ENCODE peak calls at places on chromosomes 1 and 21, in four cellular contexts. F, E, J and G are unnamed samples.

GRCh38 chr1:221777434-221778072 is 35.7 kb upstream of the DUSP10 start:
- DNase-seq in F (no peak), E (no peak), J (no peak), G (no peak)

GRCh38 chr1:180156631-180157091 is 2.0 kb downstream of the QSOX1 start:
- DNase-seq in E (no peak), J (no peak), F (no peak), G (no peak)

GRCh38 chr1:224499204-224499603 is 64.6 kb upstream of the WDR26 start:
- DNase-seq in F (no peak), E (no peak), J (no peak), G (no peak)

GRCh38 chr1:79660127-79660526 is 653.6 kb upstream of the ADGRL4 start:
- DNase-seq in E (no peak), J (no peak), F (no peak), G (no peak)

GRCh38 chr1:154861607-154862094 is 8.4 kb downstream of the KCNN3 start:
- DNase-seq in E (no peak), J (no peak), F (no peak), G (no peak)

GRCh38 chr1:205775717-205776056 is 405 bp upstream of the RAB29 start:
- DNase-seq in J (no peak), F (no peak), E (peak; percentile 32), G (no peak)

GRCh38 chr1:115781343-115781742 is 12.8 kb upstream of the CASQ2 start:
- DNase-seq in E (no peak), J (no peak), F (no peak), G (no peak)

GRCh38 chr1:206506803-206507394 is 432 bp upstream of the RASSF5 start:
- DNase-seq in J (no peak), E (peak; percentile 47), F (no peak), G (no peak)

GRCh38 chr1:220441211-220441610 is 86.7 kb upstream of the MARK1 start:
- DNase-seq in F (no peak), J (no peak), E (no peak), G (no peak)

GRCh38 chr1:244335456-244335855 is 116.3 kb downstream of the ADSS2 start:
- DNase-seq in J (no peak), E (no peak), F (no peak), G (no peak)

GRCh38 chr1:219580019-219580676 is 32.8 kb downstream of the ZC3H11B start:
- DNase-seq in J (no peak), F (no peak), E (no peak), G (no peak)

GRCh38 chr1:95021794-95022193 is 51.0 kb downstream of the ALG14 start:
- DNase-seq in E (peak; percentile 60), J (peak; percentile 51), F (no peak), G (no peak)

GRCh38 chr1:43994794-43995790 is 3.7 kb downstream of the CCDC24 start:
- DNase-seq in E (no peak), J (no peak), F (no peak), G (no peak)

GRCh38 chr1:204036882-204037645 is 35.9 kb upstream of the SOX13 start:
- DNase-seq in E (no peak), J (no peak), F (no peak), G (no peak)

GRCh38 chr1:6500446-6501406 is 9.3 kb upstream of the PLEKHG5 start:
- DNase-seq in J (no peak), F (no peak), E (no peak), G (no peak)

GRCh38 chr1:4062560-4062959 is 162.5 kb upstream of the C1orf174 start:
- DNase-seq in E (no peak), F (no peak), J (no peak), G (no peak)

GRCh38 chr1:208238710-208239517 is 5.3 kb downstream of the PLXNA2 start:
- DNase-seq in J (peak; percentile 34), F (peak; percentile 26), E (peak; percentile 38), G (no peak)

GRCh38 chr1:44650159-44650831 is 24.0 kb downstream of the TMEM53 start:
- DNase-seq in F (peak; percentile 80), E (no peak), J (no peak), G (no peak)

GRCh38 chr1:165697491-165697880 is 876 bp downstream of the ALDH9A1 start:
- DNase-seq in E (no peak), F (no peak), J (no peak), G (no peak)

GRCh38 chr1:9825101-9826074 is 1.6 kb upstream of the CLSTN1 start:
- DNase-seq in J (peak; percentile 54), F (peak; percentile 56), E (peak; percentile 77), G (peak; percentile 80)

GRCh38 chr1:224721000-224721399 is 104.9 kb downstream of the CNIH3 start:
- DNase-seq in E (no peak), F (peak; percentile 8), J (no peak), G (no peak)

GRCh38 chr21:36584980-36585940 is 105.3 kb upstream of the CLDN14 start:
- DNase-seq in E (no peak), F (no peak), J (no peak), G (no peak)

GRCh38 chr1:19432943-19433609 is 52.3 kb downstream of the CAPZB start:
- DNase-seq in J (no peak), E (no peak), F (no peak), G (no peak)

GRCh38 chr1:25568090-25568833 is 24.9 kb downstream of the LDLRAP1 start:
- DNase-seq in F (no peak), E (peak; percentile 69), J (peak; percentile 93), G (no peak)

GRCh38 chr1:201506092-201506491 is 831 bp downstream of the CSRP1 start:
- DNase-seq in F (no peak), E (no peak), J (no peak), G (no peak)

GRCh38 chr1:150575518-150576366 is 3.7 kb downstream of the MCL1 start:
- DNase-seq in F (no peak), J (no peak), E (no peak), G (no peak)

GRCh38 chr1:25694167-25694566 is 77.6 kb downstream of the MAN1C1 start:
- DNase-seq in E (peak; percentile 71), J (no peak), F (peak; percentile 26), G (peak; percentile 80)

GRCh38 chr1:117658676-117659075 is 52.8 kb downstream of the TENT5C start:
- DNase-seq in F (no peak), E (no peak), J (no peak), G (no peak)

GRCh38 chr1:182143825-182144661 is 82.5 kb upstream of the ZNF648 start:
- DNase-seq in F (peak; percentile 26), J (no peak), E (peak; percentile 63), G (peak; percentile 84)

GRCh38 chr1:2527553-2527860 is 1.1 kb upstream of the PANK4 start:
- DNase-seq in F (no peak), E (no peak), J (no peak), G (no peak)

GRCh38 chr1:29641921-29642320 is 405.6 kb downstream of the PTPRU start:
- DNase-seq in E (no peak), F (no peak), J (no peak), G (peak; percentile 33)

GRCh38 chr1:150551049-150551783 is 2.0 kb downstream of the ADAMTSL4 start:
- DNase-seq in E (no peak), J (no peak), F (no peak), G (no peak)

GRCh38 chr1:68168545-68169065 is 63.7 kb downstream of the WLS start:
- DNase-seq in J (no peak), F (no peak), E (no peak), G (no peak)

GRCh38 chr1:83546863-83547262 is 452.1 kb downstream of the TTLL7 start:
- DNase-seq in F (no peak), E (peak; percentile 64), J (no peak), G (no peak)